ENCODE peak calls at places on chromosomes 3 and 15, in four cellular contexts. W, Z, L and S are unnamed samples.

GRCh38 chr3:26712211-26713026 is 89.8 kb downstream of the LRRC3B start:
- DNase-seq in L (no peak), W (no peak), Z (peak; percentile 21), S (peak; percentile 4)

GRCh38 chr3:48656841-48657281 is 5.8 kb downstream of the CELSR3 start:
- DNase-seq in W (peak; percentile 18), Z (no peak), L (no peak), S (no peak)

GRCh38 chr15:85030301-85031049 is 48.8 kb downstream of the PDE8A start:
- DNase-seq in L (no peak), W (no peak), Z (peak; percentile 67), S (peak; percentile 57)

GRCh38 chr15:24857777-24858176 is 97.0 kb upstream of the SNRPN start:
- DNase-seq in L (no peak), Z (no peak), W (no peak), S (no peak)

GRCh38 chr15:95298729-95299128 is 1031.8 kb upstream of the NR2F2 start:
- DNase-seq in W (no peak), Z (no peak), L (no peak), S (no peak)

GRCh38 chr3:38084019-38084968 is 45.3 kb downstream of the DLEC1 start:
- DNase-seq in Z (peak; percentile 60), W (no peak), L (peak; percentile 16), S (no peak)

GRCh38 chr3:184541886-184542562 is 19.6 kb upstream of the EPHB3 start:
- DNase-seq in L (no peak), Z (no peak), W (no peak), S (no peak)

GRCh38 chr3:159870723-159871122 is 117.9 kb upstream of the IL12A start:
- DNase-seq in W (no peak), Z (no peak), L (no peak), S (no peak)

GRCh38 chr3:155712008-155712407 is 32.9 kb downstream of the PLCH1 start:
- DNase-seq in W (no peak), L (no peak), Z (no peak), S (no peak)

GRCh38 chr3:4994823-4995499 is 15.7 kb downstream of the BHLHE40 start:
- DNase-seq in W (no peak), Z (peak; percentile 90), L (no peak), S (peak; percentile 94)

GRCh38 chr15:44735482-44736260 is 657 bp upstream of the TRIM69 start:
- DNase-seq in W (peak; percentile 27), L (no peak), Z (no peak), S (no peak)

GRCh38 chr3:194254032-194254431 is 97.1 kb downstream of the CPN2 start:
- DNase-seq in Z (no peak), L (no peak), W (no peak), S (no peak)

GRCh38 chr3:30098206-30098605 is 508.2 kb upstream of the TGFBR2 start:
- DNase-seq in W (no peak), L (no peak), Z (peak; percentile 17), S (no peak)